ENCODE peak calls at places on chromosomes 13 and 19, in ten cellular contexts. I is astrocyte; L is CD8-positive, alpha-beta T cell; Z is GM23338; O is PC-9; N is left ventricle myocardium inferior; G is BJ; J is brain microvascular endothelial cell; R is breast epithelium; F is cardiac muscle cell. Q is an unnamed sample. For H3K36me3, the result is how much of the 10 kb centered on the place peaks cover.

GRCh38 chr13:29679357-29680050 is 84.0 kb upstream of the SLC7A1 start:
- DNase-seq in I (peak), L (no peak), Z (no peak), O (no peak), N (peak), G (no peak), J (no peak), R (no peak), F (peak), Q (no peak)

GRCh38 chr13:51645154-51645650 is 60.9 kb downstream of the WDFY2 start:
- DNase-seq in I (peak), L (peak), Z (peak), O (peak), N (no peak), G (peak), J (peak), R (no peak), F (peak), Q (no peak)

GRCh38 chr19:28710278-28710677 is 502.7 kb downstream of the UQCRFS1 start:
- DNase-seq in I (peak), L (no peak), Z (peak), O (peak), N (no peak), G (no peak), J (no peak), R (no peak), F (peak), Q (no peak)

GRCh38 chr19:54173951-54174817 is 1.2 kb upstream of the TMC4 start:
- DNase-seq in I (no peak), L (no peak), Z (peak), O (no peak), N (no peak), G (no peak), J (no peak), R (no peak), F (no peak), Q (no peak)

GRCh38 chr19:19540707-19541515 is 2.8 kb downstream of the CILP2 start:
- DNase-seq in I (no peak), L (peak), Z (peak), O (peak), N (no peak), G (no peak), J (no peak), R (peak), F (peak), Q (no peak)

GRCh38 chr19:45402469-45403070 is 2.3 kb downstream of the PPP1R13L start:
- DNase-seq in I (no peak), L (peak), Z (peak), O (no peak), N (peak), G (no peak), J (peak), R (peak), F (peak), Q (no peak)

GRCh38 chr13:73338389-73338788 is 279.6 kb downstream of the KLF5 start:
- DNase-seq in I (no peak), L (no peak), Z (no peak), O (no peak), N (no peak), G (no peak), J (peak), R (no peak), F (peak), Q (no peak)

GRCh38 chr19:30376272-30376671 is 4.1 kb downstream of the ZNF536 start:
- DNase-seq in I (no peak), L (no peak), Z (peak), O (no peak), N (no peak), G (no peak), J (no peak), R (no peak), F (no peak), Q (peak)

GRCh38 chr19:49712397-49712859 is 21.5 kb downstream of the CPT1C start:
- DNase-seq in I (peak), L (no peak), Z (peak), O (peak), N (peak), G (peak), J (no peak), R (peak), F (peak), Q (no peak)

GRCh38 chr13:73800011-73800410 is 334.2 kb downstream of the KLF12 start:
- DNase-seq in I (no peak), L (no peak), Z (no peak), O (no peak), N (no peak), G (no peak), J (no peak), R (no peak), F (no peak), Q (no peak)

GRCh38 chr19:1273263-1274041 is 1.9 kb upstream of the FAM174C start:
- DNase-seq in I (no peak), L (no peak), Z (no peak), O (no peak), N (no peak), G (no peak), J (no peak), R (no peak), F (no peak), Q (no peak)

GRCh38 chr13:106176103-106176502 is 359.4 kb downstream of the EFNB2 start:
- DNase-seq in I (peak), L (no peak), Z (no peak), O (no peak), N (no peak), G (peak), J (no peak), R (no peak), F (peak), Q (no peak)

GRCh38 chr19:13958043-13958442 is 5.7 kb downstream of the DCAF15 start:
- DNase-seq in I (no peak), L (no peak), Z (no peak), O (no peak), N (no peak), G (no peak), J (no peak), R (no peak), F (no peak), Q (no peak)

GRCh38 chr13:33497146-33497845 is 211.7 kb upstream of the STARD13 start:
- DNase-seq in I (peak), L (no peak), Z (no peak), O (no peak), N (no peak), G (no peak), J (no peak), R (no peak), F (peak), Q (no peak)

GRCh38 chr19:50257141-50257540 is 53.7 kb downstream of the MYH14 start:
- DNase-seq in I (no peak), L (no peak), Z (no peak), O (no peak), N (no peak), G (no peak), J (no peak), R (no peak), F (no peak), Q (no peak)

GRCh38 chr19:13842294-13843103 is 34.4 kb upstream of the NANOS3 start:
- DNase-seq in I (no peak), L (peak), Z (no peak), O (peak), N (peak), G (no peak), J (no peak), R (peak), F (peak), Q (peak)

DNA sequence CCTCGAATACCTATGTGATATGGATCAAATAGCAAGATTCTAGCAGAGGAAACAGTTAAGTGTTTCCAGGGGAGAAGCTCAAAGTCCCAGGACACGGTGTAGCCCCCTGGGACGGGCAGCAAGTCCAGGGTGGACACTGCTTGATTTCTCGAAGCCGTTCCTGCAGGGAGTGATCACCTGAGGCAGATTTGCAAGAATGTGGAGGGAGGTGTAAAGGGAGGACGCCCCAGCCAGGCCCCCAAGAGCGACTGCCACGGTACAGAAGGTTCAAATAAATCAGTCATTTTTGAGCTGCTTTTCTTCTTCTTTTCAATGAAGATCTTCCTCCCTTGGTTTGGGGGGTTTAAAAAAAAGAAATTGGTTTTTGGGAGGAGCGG is 41.4 kb downstream of the KLF2 start:
- DNase-seq in I (no peak), L (no peak), Z (no peak), O (no peak), N (no peak), G (no peak), J (no peak), R (no peak), F (no peak), Q (no peak)
- H3K4me3 ChIP-seq in I (no peak), L (peak), Z (no peak), O (no peak), N (no peak), G (no peak), J (no peak), R (no peak), F (no peak), Q (no peak)

DNA sequence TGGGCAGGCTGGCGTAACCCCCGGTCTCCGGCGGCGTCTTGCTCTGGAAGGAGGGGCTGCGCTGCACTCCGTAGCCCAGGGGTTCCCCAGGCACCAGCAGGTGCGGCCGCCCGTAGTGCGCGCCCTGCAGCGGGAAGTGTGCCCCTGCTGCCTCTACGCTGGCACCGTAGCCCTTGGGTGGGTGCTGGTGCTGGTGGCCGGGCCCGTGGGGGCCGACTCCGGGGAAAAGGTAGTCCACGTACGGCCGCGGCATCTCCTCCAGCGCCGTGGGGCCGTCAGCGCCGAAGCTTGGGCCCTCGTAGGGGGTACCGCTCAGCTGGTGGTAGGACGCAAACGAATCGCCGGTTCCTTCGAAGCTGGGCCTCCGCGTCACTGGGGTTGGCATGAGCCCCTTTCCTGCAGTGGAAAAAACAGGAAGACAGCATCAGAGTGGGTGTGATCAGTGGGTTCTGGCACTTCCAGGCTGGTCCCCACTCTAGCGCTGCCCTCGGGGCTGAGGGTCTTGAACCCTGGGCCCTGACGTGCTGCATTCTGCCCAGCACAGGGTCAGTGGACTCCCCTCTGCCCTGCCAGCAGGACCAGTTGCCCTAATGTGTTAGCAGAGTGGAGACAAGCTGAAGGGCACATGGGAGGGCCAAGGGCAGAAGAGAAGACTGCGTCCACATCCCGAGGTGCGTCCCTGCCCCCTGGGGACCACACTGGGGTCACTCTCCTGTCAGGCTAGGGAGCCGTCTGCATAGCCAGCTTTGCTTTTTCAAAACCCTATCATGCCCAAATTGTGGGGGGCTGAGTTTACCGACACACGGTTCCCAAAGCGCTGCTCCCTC is 72.3 kb downstream of the LATS2 start:
- DNase-seq in I (no peak), L (no peak), Z (no peak), O (no peak), N (no peak), G (no peak), J (no peak), R (no peak), F (no peak), Q (no peak)
- H3K36me3 ChIP-seq in I (under half), L (under half), Z (under half), O (under half), N (half or more), G (under half), J (under half), R (under half), F (under half), Q (half or more)

DNA sequence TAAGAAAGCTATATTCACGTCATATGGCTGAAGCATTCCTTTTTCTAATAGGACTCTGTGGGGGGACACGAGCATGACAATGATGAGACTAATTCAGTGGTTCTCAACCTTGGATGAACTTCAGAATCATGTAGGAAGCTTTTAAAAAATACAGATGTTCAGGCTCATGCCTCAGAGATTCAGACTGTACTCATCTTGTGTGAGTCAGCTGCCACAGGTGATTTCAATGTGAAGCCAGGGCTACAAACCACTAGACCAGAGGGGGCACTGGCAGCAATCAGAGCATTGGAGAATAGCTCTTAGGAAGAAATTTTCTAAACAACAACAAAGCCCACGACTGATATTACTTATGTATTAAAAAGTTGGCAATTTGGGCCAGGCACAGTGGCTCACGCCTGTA is 91.7 kb downstream of the SERP2 start:
- DNase-seq in I (peak), L (no peak), Z (no peak), O (no peak), N (no peak), G (peak), J (no peak), R (no peak), F (no peak), Q (no peak)
- TF ChIP-seq CTCF in I (no peak), L (no peak), Z (no peak), O (no peak), N (no peak), G (no peak), J (no peak), R (no peak), F (no peak), Q (no peak)

GRCh38 chr13:112525306-112525945 is 62.5 kb downstream of the TUBGCP3 start:
- DNase-seq in I (no peak), L (no peak), Z (no peak), O (no peak), N (no peak), G (no peak), J (no peak), R (no peak), F (no peak), Q (no peak)
- H3K4me3 ChIP-seq in I (no peak), L (no peak), Z (no peak), O (no peak), N (no peak), G (no peak), J (no peak), R (no peak), F (no peak), Q (no peak)

GRCh38 chr19:46786236-46787039 is 2.0 kb downstream of the SLC1A5 start:
- DNase-seq in I (peak), L (peak), Z (peak), O (peak), N (peak), G (peak), J (peak), R (peak), F (peak), Q (peak)

GRCh38 chr19:46783670-46784069 is 4.7 kb downstream of the SLC1A5 start:
- DNase-seq in I (no peak), L (no peak), Z (no peak), O (no peak), N (no peak), G (no peak), J (no peak), R (no peak), F (no peak), Q (no peak)

GRCh38 chr19:46785980-46786235 is 2.5 kb downstream of the SLC1A5 start:
- DNase-seq in I (no peak), L (no peak), Z (no peak), O (no peak), N (no peak), G (no peak), J (no peak), R (no peak), F (no peak), Q (no peak)

GRCh38 chr19:46784262-46785053 is 3.9 kb downstream of the SLC1A5 start:
- DNase-seq in I (peak), L (peak), Z (peak), O (peak), N (peak), G (peak), J (peak), R (peak), F (peak), Q (peak)

DNA sequence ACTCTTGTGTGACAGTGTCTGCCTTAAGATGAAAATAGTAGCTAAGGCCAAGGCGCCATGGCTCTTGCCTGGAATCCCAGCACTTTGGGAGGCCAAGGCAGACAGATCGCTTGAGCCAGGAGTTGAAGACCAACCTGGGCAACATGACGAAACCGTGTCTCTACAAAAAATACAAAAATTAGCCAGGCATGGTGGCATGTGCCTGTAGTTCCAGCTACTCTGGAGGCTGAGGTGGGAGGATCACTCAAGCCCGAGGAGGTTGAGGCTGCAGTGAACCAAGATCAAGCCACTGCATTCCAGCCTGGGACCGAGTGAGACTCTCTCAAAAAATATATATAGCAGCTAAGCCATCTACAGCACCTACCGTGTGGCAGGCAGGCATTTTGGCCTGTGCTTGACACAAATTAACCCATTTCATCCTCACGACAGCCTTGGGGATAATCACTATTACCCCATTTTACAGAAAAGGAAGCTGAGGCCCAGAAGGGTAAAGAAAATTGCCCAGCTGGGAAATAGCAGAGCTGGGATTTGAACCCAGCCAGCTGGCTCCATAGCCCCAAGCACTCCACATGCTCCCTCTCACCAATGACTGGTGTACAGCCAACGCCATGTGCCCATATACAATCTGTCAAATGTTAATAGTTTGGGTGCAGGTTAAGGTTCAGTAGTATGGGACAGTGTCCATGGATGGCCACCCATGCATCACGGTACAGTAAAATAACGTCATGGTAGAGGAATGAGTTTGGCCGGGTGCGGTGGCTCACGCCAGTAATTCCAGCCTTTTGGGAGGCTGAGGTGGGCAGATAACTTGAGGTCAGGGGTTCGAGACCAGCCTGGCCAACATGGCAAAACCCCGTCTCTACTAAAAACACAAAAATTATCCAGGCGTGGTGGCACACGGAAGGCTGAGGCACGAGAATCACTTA is 3.1 kb downstream of the SLC1A5 start:
- DNase-seq in I (no peak), L (no peak), Z (no peak), O (no peak), N (no peak), G (no peak), J (no peak), R (no peak), F (peak), Q (no peak)
- H3K36me3 ChIP-seq in I (under half), L (under half), Z (under half), O (under half), N (under half), G (under half), J (under half), R (under half), F (under half), Q (under half)

GRCh38 chr13:42086582-42086981 is 38.1 kb downstream of the DGKH start:
- DNase-seq in I (no peak), L (no peak), Z (no peak), O (no peak), N (no peak), G (no peak), J (no peak), R (no peak), F (no peak), Q (no peak)

GRCh38 chr13:42084722-42085121 is 36.3 kb downstream of the DGKH start:
- DNase-seq in I (no peak), L (no peak), Z (no peak), O (no peak), N (no peak), G (no peak), J (no peak), R (no peak), F (no peak), Q (no peak)

GRCh38 chr13:42078113-42078769 is 29.8 kb downstream of the DGKH start:
- DNase-seq in I (no peak), L (no peak), Z (peak), O (no peak), N (no peak), G (no peak), J (no peak), R (no peak), F (no peak), Q (no peak)

GRCh38 chr13:42083138-42083770 is 34.8 kb downstream of the DGKH start:
- DNase-seq in I (no peak), L (no peak), Z (no peak), O (no peak), N (no peak), G (no peak), J (no peak), R (no peak), F (no peak), Q (no peak)
- TF ChIP-seq CTCF in I (no peak), L (no peak), Z (no peak), O (no peak), N (no peak), G (no peak), J (no peak), R (no peak), F (no peak), Q (no peak)

GRCh38 chr19:35040474-35040825 is 1.1 kb upstream of the HPN start:
- DNase-seq in I (no peak), L (no peak), Z (no peak), O (no peak), N (no peak), G (no peak), J (no peak), R (no peak), F (no peak), Q (no peak)
- H3K4me3 ChIP-seq in I (no peak), L (peak), Z (peak), O (no peak), N (peak), G (no peak), J (no peak), R (peak), F (no peak), Q (no peak)

DNA sequence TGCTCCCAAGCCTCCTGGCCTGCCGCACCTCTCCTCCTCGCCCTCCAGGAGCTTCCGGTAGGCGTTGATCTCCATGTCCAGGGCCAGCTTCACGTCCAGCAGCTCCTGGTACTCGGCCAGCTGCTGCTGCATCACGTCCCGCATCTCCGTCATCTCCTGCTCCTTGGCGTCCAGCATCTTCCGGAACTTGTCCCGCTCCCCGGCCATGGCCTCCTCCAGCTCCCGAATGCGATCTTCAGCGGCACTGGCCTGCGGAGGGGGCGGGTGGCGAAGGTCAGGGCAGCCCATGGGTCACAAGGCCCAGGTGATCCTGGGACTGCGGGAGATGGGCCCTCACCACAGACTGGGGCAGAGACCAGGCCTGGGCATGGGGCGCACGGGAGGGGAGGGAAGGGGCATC is 6.9 kb upstream of the TIMM13 start:
- DNase-seq in I (no peak), L (no peak), Z (no peak), O (no peak), N (no peak), G (no peak), J (no peak), R (no peak), F (no peak), Q (no peak)
- H3K36me3 ChIP-seq in I (under half), L (under half), Z (under half), O (under half), N (under half), G (under half), J (under half), R (under half), F (under half), Q (under half)

Q was measured in tibial artery.